ENCODE peak calls at places on chromosomes 2 and 18, in ten cellular contexts. W is A549, T is heart left ventricle, V is adrenal gland, C is sigmoid colon, A is K562, L is esophagus muscularis mucosa, K is tibial nerve, P is Peyer's patch, Z is breast epithelium. G is an unnamed sample.
A peak's percentile ranks its signal among the peaks of the same experiment; 100 is the strongest.

GRCh38 chr2:59029058-59029457 is 787.9 kb upstream of the FANCL start:
- DNase-seq in W (no peak), T (no peak), V (no peak), C (no peak), A (no peak), L (no peak), K (no peak), P (no peak), Z (no peak), G (peak; percentile 16)

GRCh38 chr18:22723741-22724140 is 209.4 kb upstream of the RBBP8 start:
- DNase-seq in W (no peak), T (no peak), V (no peak), C (no peak), A (no peak), L (no peak), K (no peak), P (no peak), Z (no peak), G (no peak)

GRCh38 chr2:137881711-137882110 is 82.6 kb upstream of the HNMT start:
- DNase-seq in W (no peak), T (no peak), V (no peak), C (no peak), A (no peak), L (no peak), K (no peak), P (no peak), Z (no peak), G (no peak)

GRCh38 chr18:11877497-11877896 is 26.3 kb downstream of the CHMP1B start:
- DNase-seq in W (no peak), T (no peak), V (no peak), C (no peak), A (no peak), L (no peak), K (no peak), P (peak; percentile 18), Z (no peak), G (no peak)

GRCh38 chr2:150303281-150303680 is 184.2 kb downstream of the RND3 start:
- DNase-seq in W (no peak), T (no peak), V (no peak), C (no peak), A (no peak), L (no peak), K (no peak), P (no peak), Z (no peak), G (no peak)

GRCh38 chr2:85501244-85501643 is 37.7 kb upstream of the MAT2A start:
- DNase-seq in W (no peak), T (no peak), V (peak; percentile 43), C (no peak), A (peak; percentile 45), L (no peak), K (no peak), P (no peak), Z (no peak), G (peak; percentile 32)

GRCh38 chr18:13139885-13140450 is 78.6 kb upstream of the LDLRAD4 start:
- DNase-seq in W (no peak), T (no peak), V (no peak), C (no peak), A (peak; percentile 12), L (no peak), K (no peak), P (no peak), Z (no peak), G (no peak)

GRCh38 chr2:216474925-216475670 is 23.5 kb upstream of the RPL37A start:
- DNase-seq in W (no peak), T (no peak), V (no peak), C (no peak), A (no peak), L (no peak), K (no peak), P (no peak), Z (no peak), G (no peak)

GRCh38 chr2:213004197-213004821 is 147.1 kb downstream of the IKZF2 start:
- DNase-seq in W (no peak), T (no peak), V (no peak), C (no peak), A (no peak), L (no peak), K (no peak), P (no peak), Z (no peak), G (no peak)

GRCh38 chr2:241036964-241037421 is 38.6 kb downstream of the SNED1 start:
- DNase-seq in W (no peak), T (no peak), V (no peak), C (peak; percentile 56), A (no peak), L (peak; percentile 77), K (no peak), P (peak; percentile 78), Z (no peak), G (no peak)

GRCh38 chr2:46774499-46775228 is 140.9 kb downstream of the MCFD2 start:
- DNase-seq in W (no peak), T (no peak), V (no peak), C (no peak), A (no peak), L (no peak), K (no peak), P (no peak), Z (no peak), G (no peak)

GRCh38 chr2:49837894-49838293 is 683.6 kb upstream of the FSHR start:
- DNase-seq in W (no peak), T (no peak), V (no peak), C (no peak), A (no peak), L (no peak), K (no peak), P (no peak), Z (no peak), G (no peak)

GRCh38 chr2:3805120-3805519 is 101.7 kb downstream of the DCDC2C start:
- DNase-seq in W (peak; percentile 64), T (no peak), V (peak; percentile 15), C (no peak), A (peak; percentile 27), L (no peak), K (peak; percentile 6), P (no peak), Z (no peak), G (no peak)

GRCh38 chr18:69402219-69402989 is 1.7 kb downstream of the DOK6 start:
- DNase-seq in W (no peak), T (peak; percentile 6), V (no peak), C (peak; percentile 51), A (no peak), L (no peak), K (no peak), P (no peak), Z (no peak), G (no peak)

GRCh38 chr2:6824962-6825361 is 40.7 kb downstream of the CMPK2 start:
- DNase-seq in W (no peak), T (no peak), V (no peak), C (peak; percentile 72), A (no peak), L (peak; percentile 21), K (peak; percentile 31), P (no peak), Z (no peak), G (no peak)

GRCh38 chr2:201071305-201072200 is at the start of the genes HYCC2 and NDUFB3:
- DNase-seq in W (peak; percentile 96), T (peak; percentile 92), V (peak; percentile 94), C (peak; percentile 96), A (peak; percentile 95), L (peak; percentile 98), K (peak; percentile 91), P (peak; percentile 96), Z (peak; percentile 93), G (peak; percentile 89)
- TF ChIP-seq POLR2A in W (peak; percentile 53), T (peak; percentile 65), V (peak; percentile 31), C (peak; percentile 73), A (peak; percentile 84), L (no peak), K (peak; percentile 60), P (peak; percentile 57), Z (peak; percentile 47), G (no peak)

DNA sequence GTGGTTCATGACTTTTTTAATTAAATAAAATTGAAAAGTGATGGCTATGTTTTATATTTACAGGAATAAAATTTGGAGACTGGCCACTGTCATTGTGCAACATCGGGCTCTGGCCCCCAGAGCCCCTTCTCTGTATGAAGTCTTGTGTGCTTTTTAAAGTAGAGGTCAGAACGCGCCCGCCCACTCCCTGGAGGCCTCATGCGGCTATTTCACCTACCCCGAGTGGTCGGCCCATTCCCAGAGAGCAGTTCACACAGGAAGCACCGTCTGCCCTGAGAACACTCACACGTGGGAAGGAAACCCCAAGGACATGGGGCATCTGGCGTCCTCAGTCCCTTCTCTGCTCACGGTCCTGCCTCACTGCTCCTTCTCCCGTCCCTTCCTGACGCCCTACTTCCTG is 296.9 kb upstream of the SALL3 start:
- DNase-seq in W (no peak), T (no peak), V (no peak), C (peak; percentile 35), A (no peak), L (no peak), K (no peak), P (no peak), Z (peak; percentile 30), G (no peak)
- TF ChIP-seq CTCF in W (no peak), T (no peak), V (no peak), C (no peak), A (no peak), L (no peak), K (no peak), P (no peak), Z (no peak), G (no peak)

DNA sequence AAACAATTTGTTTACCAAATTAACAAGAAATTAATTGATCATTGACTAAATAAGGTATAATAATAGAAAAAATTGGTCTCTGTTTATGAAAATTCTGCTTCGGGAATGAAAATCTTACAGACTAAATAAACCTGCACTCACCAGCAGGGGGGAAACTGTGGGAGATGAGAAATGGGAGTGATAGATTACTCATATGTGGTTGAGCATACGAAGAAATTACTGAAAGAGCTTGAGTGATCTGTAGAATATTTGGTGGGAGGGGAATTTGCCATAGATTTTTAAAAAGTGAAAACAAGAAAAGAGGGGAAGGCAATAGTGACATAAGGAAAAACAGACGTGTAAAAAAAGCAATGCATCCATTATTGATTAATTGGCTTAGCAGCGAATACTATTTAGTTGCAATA is 2.2 kb downstream of the HMSD start:
- DNase-seq in W (no peak), T (no peak), V (no peak), C (no peak), A (no peak), L (no peak), K (no peak), P (no peak), Z (no peak), G (no peak)
- H3K4me3 ChIP-seq in W (no peak overlapping the region), T (no peak overlapping the region), V (no peak overlapping the region), C (no peak overlapping the region), A (no peak overlapping the region), L (no peak overlapping the region), K (no peak overlapping the region), P (no peak overlapping the region), Z (no peak overlapping the region), G (no peak overlapping the region)

DNA sequence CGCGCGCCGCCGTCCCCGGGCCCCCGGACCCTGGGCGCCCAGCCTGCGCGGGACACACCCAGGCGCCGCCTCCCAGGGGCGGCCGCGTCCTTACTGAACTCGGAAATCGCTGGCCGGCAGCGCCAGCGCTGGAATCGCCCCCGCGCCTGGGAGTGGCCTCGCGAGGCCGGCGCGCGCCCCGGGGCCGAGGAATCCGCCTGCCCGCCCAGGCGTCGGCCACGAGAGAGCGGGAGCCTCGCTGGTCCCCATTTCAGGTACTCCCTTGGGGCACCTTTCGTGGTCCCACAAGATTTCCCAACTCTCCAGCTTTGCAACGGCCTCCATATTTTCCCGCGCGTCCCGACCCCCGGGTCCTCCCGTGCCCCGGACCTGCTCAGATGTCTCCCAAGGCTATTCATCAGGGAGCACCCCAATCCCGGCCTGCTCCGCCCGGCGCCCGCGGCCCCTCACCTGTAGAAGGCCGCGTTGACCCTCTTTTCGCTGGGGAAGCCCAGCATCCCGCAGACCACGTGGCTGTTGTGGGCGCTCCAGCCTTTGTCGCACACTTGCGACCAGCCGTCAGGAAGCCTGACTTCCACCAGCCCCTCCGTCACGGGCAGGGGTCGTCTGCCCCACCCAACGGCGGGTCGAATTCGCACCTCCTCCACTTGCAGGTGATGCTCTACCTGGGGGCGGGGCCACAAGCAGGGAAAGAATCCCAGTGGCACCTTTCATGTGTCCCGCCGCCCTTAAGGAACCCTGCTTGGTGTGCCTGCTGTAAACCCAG is 4.6 kb downstream of the LOXL3 start:
- DNase-seq in W (peak; percentile 76), T (peak; percentile 82), V (peak; percentile 57), C (peak; percentile 83), A (peak; percentile 88), L (no peak), K (no peak), P (peak; percentile 75), Z (no peak), G (peak; percentile 91)
- TF ChIP-seq POLR2A in W (peak; percentile 79), T (peak; percentile 60), V (no peak), C (no peak), A (peak; percentile 69), L (no peak), K (peak; percentile 35), P (no peak), Z (no peak), G (no peak)

G was measured in lower leg skin.